ENCODE peak calls at places on chromosomes 16 and 17, in eight cellular contexts. G is fibroblast of mammary gland, K is neural crest cell, T is fibroblast of lung, A is AG04450, F is lung, M is AG09319, S is left lung. I is an unnamed sample.

GRCh38 chr16:4320030-4320429 is 4.2 kb downstream of the GLIS2 start:
- DNase-seq in G (peak; percentile 30), K (no peak), T (no peak), A (no peak), F (no peak), M (no peak), S (peak; percentile 75), I (no peak)

GRCh38 chr17:83053021-83053778 is 26.2 kb upstream of the METRNL start:
- DNase-seq in G (peak; percentile 55), K (no peak), T (peak; percentile 48), A (no peak), F (no peak), M (peak; percentile 4), S (no peak), I (peak; percentile 30)

GRCh38 chr17:40073454-40074174 is 10.8 kb downstream of the THRA start:
- DNase-seq in G (no peak), K (no peak), T (no peak), A (no peak), F (no peak), M (no peak), S (no peak), I (no peak)

GRCh38 chr17:67863624-67864247 is 38.4 kb downstream of the BPTF start:
- DNase-seq in G (no peak), K (no peak), T (no peak), A (no peak), F (no peak), M (no peak), S (no peak), I (no peak)

GRCh38 chr16:58507195-58507962 is 7.4 kb downstream of the NDRG4 start:
- DNase-seq in G (no peak), K (no peak), T (no peak), A (no peak), F (no peak), M (no peak), S (no peak), I (no peak)

GRCh38 chr17:74737299-74738050 is 419 bp downstream of the RAB37 start:
- DNase-seq in G (peak; percentile 9), K (no peak), T (peak; percentile 11), A (no peak), F (no peak), M (no peak), S (no peak), I (no peak)

GRCh38 chr16:81995651-81996050 is 15.6 kb downstream of the SDR42E1 start:
- DNase-seq in G (no peak), K (no peak), T (no peak), A (no peak), F (no peak), M (no peak), S (no peak), I (no peak)

GRCh38 chr16:11161974-11162373 is 94.0 kb downstream of the SOCS1 start:
- DNase-seq in G (no peak), K (no peak), T (no peak), A (no peak), F (no peak), M (no peak), S (peak; percentile 53), I (no peak)

GRCh38 chr17:63356275-63356905 is 89.7 kb downstream of the CYB561 start:
- DNase-seq in G (peak; percentile 99), K (no peak), T (peak; percentile 92), A (peak; percentile 53), F (no peak), M (peak; percentile 87), S (no peak), I (peak; percentile 98)

GRCh38 chr16:26605872-26606271 is 460.9 kb upstream of the C16orf82 start:
- DNase-seq in G (no peak), K (no peak), T (no peak), A (no peak), F (no peak), M (no peak), S (no peak), I (no peak)

GRCh38 chr16:12290165-12290564 is 313.6 kb downstream of the SNX29 start:
- DNase-seq in G (no peak), K (no peak), T (no peak), A (no peak), F (no peak), M (no peak), S (no peak), I (no peak)

GRCh38 chr17:21368545-21369246 is 7.5 kb upstream of the KCNJ12 start:
- DNase-seq in G (no peak), K (no peak), T (no peak), A (no peak), F (no peak), M (no peak), S (peak; percentile 66), I (no peak)

GRCh38 chr17:21263351-21263750 is 10.1 kb upstream of the NATD1 start:
- DNase-seq in G (peak; percentile 94), K (no peak), T (peak; percentile 65), A (no peak), F (no peak), M (no peak), S (no peak), I (no peak)

GRCh38 chr16:60605176-60605575 is 1431.1 kb downstream of the CDH8 start:
- DNase-seq in G (no peak), K (no peak), T (no peak), A (no peak), F (no peak), M (no peak), S (no peak), I (no peak)

GRCh38 chr16:46918905-46919792 is 35.0 kb downstream of the GPT2 start:
- DNase-seq in G (no peak), K (peak; percentile 37), T (no peak), A (no peak), F (no peak), M (no peak), S (no peak), I (no peak)

GRCh38 chr17:80292557-80292956 is 31.9 kb downstream of the RNF213 start:
- DNase-seq in G (no peak), K (peak; percentile 32), T (no peak), A (no peak), F (no peak), M (no peak), S (no peak), I (no peak)

GRCh38 chr17:29197516-29198272 is 17.5 kb upstream of the MYO18A start:
- DNase-seq in G (no peak), K (no peak), T (no peak), A (no peak), F (no peak), M (no peak), S (no peak), I (no peak)

GRCh38 chr17:44375196-44376017 is 11.8 kb upstream of the FAM171A2 start:
- DNase-seq in G (no peak), K (no peak), T (no peak), A (no peak), F (no peak), M (no peak), S (no peak), I (no peak)

GRCh38 chr17:80498242-80498919 is 22.0 kb upstream of the NPTX1 start:
- DNase-seq in G (peak; percentile 60), K (peak; percentile 48), T (peak; percentile 81), A (no peak), F (no peak), M (no peak), S (peak; percentile 64), I (no peak)

GRCh38 chr17:56604691-56605090 is 11.2 kb downstream of the NOG start:
- DNase-seq in G (no peak), K (no peak), T (no peak), A (no peak), F (no peak), M (no peak), S (no peak), I (no peak)

DNA sequence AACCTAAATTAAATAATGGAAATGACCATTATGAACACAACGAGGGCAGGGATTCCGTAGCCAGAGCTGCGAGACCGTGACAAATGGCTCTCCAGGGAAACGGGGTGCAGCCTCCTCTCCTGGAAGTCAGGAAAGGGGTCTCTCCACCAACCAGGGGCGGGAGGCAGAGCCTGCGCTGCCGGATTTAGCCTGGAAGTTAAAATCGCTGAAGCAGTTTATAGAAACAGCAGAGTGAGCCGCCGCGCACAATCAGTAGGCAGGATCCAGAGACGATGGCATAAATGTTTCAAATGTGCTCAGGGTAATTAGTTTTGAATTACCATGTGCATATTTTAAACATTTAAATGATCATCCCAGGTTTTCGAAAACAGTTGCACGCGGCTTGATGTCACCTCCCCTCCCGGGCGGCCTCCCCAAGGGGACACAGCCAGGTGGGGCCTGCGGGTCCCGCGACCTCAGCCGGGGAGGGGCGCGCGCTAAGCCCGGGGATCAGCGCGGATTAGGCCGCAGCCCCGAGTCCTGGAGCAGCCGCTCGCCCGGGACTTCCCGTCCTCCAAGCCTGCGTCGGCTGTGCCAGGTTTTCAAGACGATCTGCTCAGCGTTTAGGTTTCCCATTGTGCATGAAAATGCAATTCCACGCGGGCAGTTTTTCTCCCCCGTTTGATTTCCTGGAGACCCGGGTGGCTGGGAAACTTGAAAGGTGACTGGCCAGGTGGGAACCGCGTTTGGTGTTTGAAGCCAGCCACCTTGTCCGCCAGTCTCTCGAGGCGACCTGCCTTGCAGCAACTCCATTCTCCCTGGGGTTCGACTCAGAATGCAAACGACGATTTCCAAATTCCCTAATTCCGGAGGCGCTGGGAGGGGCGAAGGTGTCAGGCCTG is 78.3 kb downstream of the RPA1 start:
- DNase-seq in G (peak; percentile 28), K (peak; percentile 28), T (peak; percentile 53), A (no peak), F (no peak), M (no peak), S (peak; percentile 79), I (no peak)
- TF ChIP-seq CTCF in G (no peak), K (no peak), T (no peak), A (no peak), F (no peak), M (no peak), S (no peak), I (no peak)

GRCh38 chr16:13968835-13969234 is 48.9 kb downstream of the ERCC4 start:
- DNase-seq in G (no peak), K (no peak), T (no peak), A (no peak), F (no peak), M (no peak), S (no peak), I (no peak)
- TF ChIP-seq CTCF in G (no peak), K (no peak), T (no peak), A (no peak), F (no peak), M (no peak), S (no peak), I (no peak)

DNA sequence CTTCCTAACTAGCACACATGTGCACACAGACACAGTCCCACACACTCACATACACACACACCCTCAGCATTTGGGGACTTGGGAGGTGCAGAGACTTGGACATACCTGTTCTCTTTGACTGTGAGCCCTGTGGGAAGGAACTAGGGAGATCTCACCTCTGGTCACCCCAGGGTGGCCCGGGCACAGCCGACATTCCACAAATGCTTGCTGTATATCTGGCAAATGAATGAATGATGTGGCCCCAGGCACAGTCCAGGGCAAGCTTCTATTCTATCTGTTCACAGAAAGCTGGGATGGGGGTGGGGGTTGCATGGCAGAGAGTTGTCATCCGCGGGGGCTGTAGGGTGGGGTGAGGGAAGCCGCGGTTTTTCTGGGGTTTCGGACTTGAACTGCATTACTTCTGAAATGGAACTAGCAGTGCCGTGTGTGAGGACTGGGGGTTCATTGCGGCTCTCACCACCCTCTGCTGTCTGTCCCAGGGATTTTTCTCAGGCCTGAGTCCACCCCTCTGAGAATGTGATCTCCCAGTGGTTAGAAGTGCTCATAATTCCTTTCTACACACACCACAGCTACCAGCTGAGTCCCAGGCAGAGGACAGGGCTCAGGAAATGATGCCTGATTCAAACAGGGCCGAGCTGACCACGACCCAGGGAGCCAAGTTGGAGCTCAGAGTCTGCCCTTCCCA is 3.3 kb upstream of the RIPOR1 start:
- DNase-seq in G (no peak), K (no peak), T (peak; percentile 35), A (no peak), F (no peak), M (no peak), S (no peak), I (peak; percentile 37)
- TF ChIP-seq CTCF in G (no peak), K (no peak), T (peak; percentile 13), A (peak; percentile 34), F (no peak), M (no peak), S (no peak), I (peak; percentile 25)

GRCh38 chr17:31858647-31859486 is at the start of gene COPRS:
- DNase-seq in G (peak; percentile 78), K (peak; percentile 79), T (peak; percentile 81), A (peak; percentile 66), F (peak; percentile 90), M (peak; percentile 72), S (peak; percentile 97), I (peak; percentile 69)
- TF ChIP-seq CTCF in G (no peak), K (no peak), T (no peak), A (peak; percentile 18), F (no peak), M (no peak), S (no peak), I (peak; percentile 39)

I was measured in HFFc6.